ENCODE peak calls at places on chromosomes 4 and X, in five cellular contexts. D is IMR-90, S is PC-9, R is GM23248, H is fibroblast of lung. K is an unnamed sample.

GRCh38 chrX:19907794-19908193 is 20.4 kb upstream of the SH3KBP1 start:
- DNase-seq in D (no peak), S (no peak), R (peak; percentile 15), H (no peak), K (no peak)

GRCh38 chr4:6228158-6229067 is 28.1 kb upstream of the JAKMIP1 start:
- DNase-seq in D (no peak), S (no peak), R (no peak), H (no peak), K (no peak)

GRCh38 chrX:122220644-122221373 is 963.3 kb upstream of the GRIA3 start:
- DNase-seq in D (no peak), S (no peak), R (no peak), H (no peak), K (peak; percentile 18)

GRCh38 chrX:95885074-95885473 is 799.6 kb upstream of the DIAPH2 start:
- DNase-seq in D (no peak), S (no peak), R (no peak), H (peak; percentile 97), K (no peak)

GRCh38 chr4:123824524-123824923 is 427.9 kb downstream of the SPRY1 start:
- DNase-seq in D (no peak), S (no peak), R (peak; percentile 39), H (peak; percentile 57), K (no peak)

GRCh38 chr4:25401066-25401465 is 24.0 kb downstream of the ANAPC4 start:
- DNase-seq in D (peak; percentile 67), S (peak; percentile 49), R (peak; percentile 35), H (no peak), K (peak; percentile 46)

GRCh38 chrX:68550193-68550592 is 51.3 kb downstream of the YIPF6 start:
- DNase-seq in D (no peak), S (no peak), R (no peak), H (no peak), K (no peak)

GRCh38 chr4:34432706-34433105 is 1811.6 kb downstream of the ARAP2 start:
- DNase-seq in D (no peak), S (no peak), R (no peak), H (no peak), K (no peak)

GRCh38 chrX:13151806-13152510 is 107.5 kb upstream of the FAM9C start:
- DNase-seq in D (peak; percentile 6), S (no peak), R (peak; percentile 69), H (no peak), K (no peak)

GRCh38 chr4:48016141-48017107 is at the start of the genes CNGA1 and NIPAL1:
- DNase-seq in D (peak; percentile 23), S (peak; percentile 83), R (peak; percentile 81), H (peak; percentile 40), K (peak; percentile 94)

GRCh38 chr4:77817304-77818076 is 1.7 kb downstream of the CNOT6L start:
- DNase-seq in D (no peak), S (no peak), R (peak; percentile 53), H (no peak), K (peak; percentile 63)

GRCh38 chrX:69317721-69318120 is 152.5 kb upstream of the PJA1 start:
- DNase-seq in D (no peak), S (no peak), R (no peak), H (no peak), K (no peak)

GRCh38 chr4:86845593-86845992 is 3.6 kb downstream of the SLC10A6 start:
- DNase-seq in D (no peak), S (no peak), R (no peak), H (no peak), K (no peak)

GRCh38 chr4:75673959-75674328 is 733 bp upstream of the G3BP2 start:
- DNase-seq in D (no peak), S (no peak), R (no peak), H (no peak), K (peak; percentile 25)

GRCh38 chr4:25810815-25811690 is 51.7 kb downstream of the SEL1L3 start:
- DNase-seq in D (peak; percentile 54), S (no peak), R (peak; percentile 39), H (peak; percentile 19), K (peak; percentile 78)

GRCh38 chr4:7811536-7812190 is 128.0 kb downstream of the AFAP1 start:
- DNase-seq in D (peak; percentile 95), S (no peak), R (peak; percentile 63), H (peak; percentile 95), K (no peak)

GRCh38 chrX:138886769-138887168 is 175.3 kb upstream of the FGF13 start:
- DNase-seq in D (no peak), S (no peak), R (peak; percentile 12), H (no peak), K (no peak)

GRCh38 chr4:162497564-162498167 is 333.9 kb upstream of the FSTL5 start:
- DNase-seq in D (peak; percentile 42), S (no peak), R (peak; percentile 72), H (peak; percentile 63), K (no peak)

DNA sequence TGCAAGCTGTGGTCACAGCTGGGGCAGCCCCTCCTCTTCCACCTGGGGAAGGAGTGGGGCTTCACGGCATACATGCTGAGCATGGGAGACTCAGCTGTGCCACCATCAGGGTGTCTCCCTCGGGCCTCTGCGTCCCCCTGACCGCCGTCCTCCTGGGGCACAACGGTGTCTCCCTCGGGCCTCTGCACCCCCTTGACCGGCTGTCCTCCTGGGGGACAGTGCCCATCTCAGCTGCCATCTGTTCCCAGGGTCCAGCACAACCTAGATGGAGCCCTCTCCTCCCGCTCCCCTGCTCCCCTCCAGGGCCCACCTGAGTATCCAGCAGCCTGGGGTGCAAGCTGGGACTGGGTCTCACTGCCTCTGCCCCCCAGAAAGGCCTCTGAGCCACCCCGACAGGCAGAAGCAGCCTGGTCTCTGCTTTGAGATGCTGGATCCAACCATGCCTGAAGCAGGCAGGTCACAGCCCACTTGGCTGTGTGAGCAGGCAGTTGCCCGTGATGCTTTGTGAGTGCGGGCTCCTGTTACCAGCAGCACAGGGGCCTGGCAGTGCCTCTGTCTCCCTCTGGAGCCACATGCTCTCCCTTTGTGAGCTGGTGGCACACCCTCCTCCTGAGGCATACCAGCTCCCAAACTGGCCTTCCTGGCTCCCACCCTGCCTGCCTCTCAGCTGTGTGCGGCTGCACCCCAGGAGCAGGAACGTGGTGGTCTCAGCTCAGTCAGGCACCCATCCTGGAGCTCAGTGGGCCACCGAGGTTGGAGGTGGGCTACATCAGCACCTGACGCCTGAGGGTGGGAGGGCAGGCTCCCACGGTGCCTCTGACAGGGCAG is 85.6 kb upstream of the NKX1-1 start:
- DNase-seq in D (no peak), S (no peak), R (no peak), H (no peak), K (peak; percentile 71)
- H3K4me2 ChIP-seq in D (no peak overlapping the region), S (no peak overlapping the region), R (no peak overlapping the region), H (no peak overlapping the region), K (no peak overlapping the region)

GRCh38 chr4:163620738-163621137 is 126.2 kb downstream of the TMA16 start:
- DNase-seq in D (no peak), S (no peak), R (no peak), H (no peak), K (no peak)
- H3K36me3 ChIP-seq in D (no peaks in the 10 kb centered on the region), S (no peaks in the 10 kb centered on the region), R (no peaks in the 10 kb centered on the region), H (no peaks in the 10 kb centered on the region), K (no peaks in the 10 kb centered on the region)

GRCh38 chr4:52853351-52853750 is 8.8 kb upstream of the RASL11B start:
- DNase-seq in D (peak; percentile 41), S (peak; percentile 39), R (peak; percentile 70), H (peak; percentile 40), K (peak; percentile 83)
- H3K4me2 ChIP-seq in D (no peak overlapping the region), S (no peak overlapping the region), R (peak overlapping the region; percentile 24), H (peak overlapping the region; percentile 54), K (no peak overlapping the region)

DNA sequence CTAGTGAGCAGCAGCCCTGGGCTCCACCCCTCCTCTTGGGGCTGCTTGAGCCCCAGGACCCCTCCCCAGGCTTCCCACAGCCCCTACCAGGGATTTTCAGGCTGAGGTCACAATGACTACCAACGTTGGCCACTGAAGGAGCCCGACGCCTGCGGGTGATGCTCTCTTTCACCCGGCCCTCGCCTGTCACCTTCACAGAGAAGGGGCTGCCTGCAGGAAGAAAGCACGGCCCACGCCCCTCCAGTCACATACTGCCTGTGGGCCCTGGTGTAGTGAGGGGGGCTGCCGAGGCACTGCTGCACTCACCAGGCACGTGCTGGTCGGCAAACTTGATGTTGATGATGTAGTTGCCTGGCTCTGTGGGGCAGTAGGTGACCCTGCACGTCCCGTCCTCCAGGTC is 22.0 kb downstream of the FLNA start:
- DNase-seq in D (no peak), S (no peak), R (no peak), H (no peak), K (no peak)
- H3K36me3 ChIP-seq in D (peaks cover 94% of the 10 kb centered on the region), S (no peaks in the 10 kb centered on the region), R (peaks cover 16% of the 10 kb centered on the region), H (peaks cover 70% of the 10 kb centered on the region), K (peaks cover 79% of the 10 kb centered on the region)

GRCh38 chrX:38111196-38111595 is 104.8 kb downstream of the SYTL5 start:
- DNase-seq in D (no peak), S (no peak), R (no peak), H (no peak), K (no peak)

GRCh38 chrX:38108364-38108763 is 102.0 kb downstream of the SYTL5 start:
- DNase-seq in D (peak; percentile 28), S (no peak), R (no peak), H (no peak), K (no peak)

GRCh38 chrX:38107028-38107427 is 100.7 kb downstream of the SYTL5 start:
- DNase-seq in D (no peak), S (no peak), R (no peak), H (no peak), K (no peak)

GRCh38 chrX:38110231-38110630 is 103.9 kb downstream of the SYTL5 start:
- DNase-seq in D (peak; percentile 45), S (no peak), R (no peak), H (no peak), K (no peak)

DNA sequence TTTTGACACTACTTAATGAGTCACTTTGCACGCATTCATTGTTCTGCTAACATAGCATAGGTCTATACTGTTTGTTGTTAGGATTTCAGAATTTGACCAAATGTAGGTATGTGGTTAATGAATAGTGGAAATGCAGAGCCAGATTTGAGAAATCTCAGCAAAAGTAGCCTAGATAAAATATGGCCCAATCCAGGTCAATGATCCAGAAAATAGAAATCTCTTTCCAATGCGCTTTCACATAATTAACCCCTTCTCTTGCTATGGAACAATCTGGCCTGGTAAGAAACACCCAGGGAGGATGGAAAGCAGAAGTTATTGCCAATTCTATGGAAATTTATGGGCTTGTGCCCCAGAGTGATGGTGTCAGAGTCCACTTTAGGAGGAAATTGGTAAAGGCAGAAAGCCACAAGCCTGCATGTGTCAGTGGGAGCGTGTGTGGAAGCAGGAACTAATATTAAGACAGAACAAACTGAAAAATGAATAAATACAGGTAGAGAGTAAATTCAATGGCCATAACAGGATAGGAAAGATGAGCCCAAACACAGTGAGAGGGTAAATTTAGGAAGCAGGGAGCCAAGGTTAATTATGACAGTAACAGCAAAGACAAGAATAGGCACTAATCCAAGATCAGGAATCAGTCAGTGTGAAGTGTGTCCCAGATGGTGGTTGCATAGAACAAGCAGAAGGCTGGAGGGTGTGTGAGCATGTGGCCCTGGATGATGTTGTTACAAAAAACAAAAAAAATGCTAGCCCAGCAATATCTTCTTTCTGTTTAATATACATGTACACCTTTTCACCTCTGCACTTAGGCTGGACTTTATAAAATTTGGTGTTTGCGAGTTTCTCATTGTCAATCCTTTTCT is 102.9 kb downstream of the SYTL5 start:
- DNase-seq in D (no peak), S (no peak), R (no peak), H (no peak), K (no peak)
- H3K4me2 ChIP-seq in D (no peak overlapping the region), S (no peak overlapping the region), R (no peak overlapping the region), H (no peak overlapping the region), K (no peak overlapping the region)

K was measured in osteoblast.